ENCODE peak calls at places on chromosomes 1 and 21, in seven cellular contexts. S, F, T, E, I, G and B are unnamed samples.
A peak's percentile ranks its signal among the peaks of the same experiment; 100 is the strongest.

GRCh38 chr1:52127181-52128175 is 14.4 kb upstream of the ZFYVE9 start:
- DNase-seq in S (peak; percentile 55), F (no peak), T (peak; percentile 31), E (no peak), I (no peak), G (no peak), B (peak; percentile 25)

GRCh38 chr1:92980732-92981647 is 19.7 kb upstream of the DIPK1A start:
- DNase-seq in S (no peak), F (no peak), T (no peak), E (no peak), I (no peak), G (no peak), B (peak; percentile 69)

GRCh38 chr21:44643911-44644310 is 2.3 kb upstream of the KRTAP10-11 start:
- DNase-seq in S (peak; percentile 26), F (no peak), T (no peak), E (peak; percentile 8), I (no peak), G (no peak), B (no peak)

GRCh38 chr1:181998858-181999257 is 62.7 kb downstream of the ZNF648 start:
- DNase-seq in S (no peak), F (peak; percentile 18), T (no peak), E (no peak), I (no peak), G (no peak), B (no peak)

GRCh38 chr1:207027221-207027777 is 5.3 kb downstream of the C1orf116 start:
- DNase-seq in S (no peak), F (no peak), T (no peak), E (no peak), I (no peak), G (no peak), B (no peak)

GRCh38 chr1:96596226-96596625 is 125.4 kb upstream of the PTBP2 start:
- DNase-seq in S (peak; percentile 87), F (no peak), T (no peak), E (no peak), I (no peak), G (no peak), B (no peak)

GRCh38 chr1:167904641-167905040 is 9.3 kb downstream of the ADCY10 start:
- DNase-seq in S (no peak), F (no peak), T (no peak), E (no peak), I (no peak), G (no peak), B (no peak)

GRCh38 chr21:45768741-45769049 is 125.2 kb downstream of the PCBP3 start:
- DNase-seq in S (peak; percentile 69), F (no peak), T (no peak), E (no peak), I (no peak), G (peak; percentile 40), B (no peak)

GRCh38 chr1:3717041-3717714 is 35.1 kb upstream of the CCDC27 start:
- DNase-seq in S (no peak), F (no peak), T (no peak), E (no peak), I (no peak), G (no peak), B (no peak)

GRCh38 chr1:39711359-39712340 is 20.4 kb upstream of the HPCAL4 start:
- DNase-seq in S (peak; percentile 86), F (no peak), T (no peak), E (no peak), I (no peak), G (no peak), B (no peak)

GRCh38 chr1:246978785-246979184 is 29.1 kb downstream of the ZNF695 start:
- DNase-seq in S (no peak), F (no peak), T (no peak), E (no peak), I (no peak), G (no peak), B (no peak)
- H3K9me3 ChIP-seq in S (peaks cover 94% of the 10 kb centered on the region), F (no peaks in the 10 kb centered on the region), T (no peaks in the 10 kb centered on the region), E (no peaks in the 10 kb centered on the region), I (peaks cover 36% of the 10 kb centered on the region), G (peaks cover 28% of the 10 kb centered on the region), B (peaks cover 13% of the 10 kb centered on the region)

GRCh38 chr1:47696911-47697441 is 259.1 kb downstream of the FOXD2 start:
- DNase-seq in S (peak; percentile 50), F (no peak), T (no peak), E (no peak), I (no peak), G (peak; percentile 36), B (no peak)
- H3K9me3 ChIP-seq in S (no peaks in the 10 kb centered on the region), F (no peaks in the 10 kb centered on the region), T (no peaks in the 10 kb centered on the region), E (no peaks in the 10 kb centered on the region), I (no peaks in the 10 kb centered on the region), G (no peaks in the 10 kb centered on the region), B (no peaks in the 10 kb centered on the region)

DNA sequence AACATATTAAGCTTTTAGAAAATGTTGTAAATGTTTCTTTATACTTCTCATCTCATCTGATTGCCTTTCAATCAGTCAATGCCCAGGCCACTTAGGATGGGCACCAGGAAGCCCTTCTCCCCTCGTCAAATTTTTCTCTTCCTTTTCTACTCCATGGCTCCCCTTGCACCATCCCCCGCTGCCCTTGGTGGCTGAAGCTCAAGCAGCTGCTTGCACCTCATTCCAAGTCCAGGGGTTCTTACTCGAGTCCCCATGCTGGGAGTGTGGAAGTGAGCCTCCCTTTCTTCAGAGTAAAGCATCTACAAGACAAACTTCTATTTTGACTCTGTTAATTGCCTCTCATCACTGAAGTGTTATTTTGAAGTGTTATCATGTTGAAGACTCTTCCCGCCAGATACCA is 39.7 kb upstream of the KRTAP11-1 start:
- DNase-seq in S (no peak), F (no peak), T (no peak), E (no peak), I (no peak), G (no peak), B (no peak)
- H3K9me3 ChIP-seq in S (no peaks in the 10 kb centered on the region), F (no peaks in the 10 kb centered on the region), T (no peaks in the 10 kb centered on the region), E (no peaks in the 10 kb centered on the region), I (peaks cover 2% of the 10 kb centered on the region), G (no peaks in the 10 kb centered on the region), B (no peaks in the 10 kb centered on the region)

GRCh38 chr21:10640446-10640845 is 119.1 kb downstream of the TPTE start:
- DNase-seq in S (no peak), F (no peak), T (no peak), E (no peak), I (no peak), G (no peak), B (no peak)
- H3K9me3 ChIP-seq in S (peaks cover 79% of the 10 kb centered on the region), F (no peaks in the 10 kb centered on the region), T (no peaks in the 10 kb centered on the region), E (no peaks in the 10 kb centered on the region), I (peaks cover 16% of the 10 kb centered on the region), G (peaks cover 25% of the 10 kb centered on the region), B (peaks cover 7% of the 10 kb centered on the region)

GRCh38 chr1:152167835-152168534 is 9.0 kb upstream of the RPTN start:
- DNase-seq in S (no peak), F (no peak), T (no peak), E (no peak), I (no peak), G (no peak), B (no peak)
- H3K9me3 ChIP-seq in S (peaks cover 11% of the 10 kb centered on the region), F (no peaks in the 10 kb centered on the region), T (no peaks in the 10 kb centered on the region), E (no peaks in the 10 kb centered on the region), I (peaks cover 10% of the 10 kb centered on the region), G (no peaks in the 10 kb centered on the region), B (no peaks in the 10 kb centered on the region)